ENCODE peak calls at places on chromosomes 5 and 9, in nine cellular contexts. V is Calu3, Q is astrocyte, H is ovary, W is heart right ventricle, I is GM20000, J is kidney, Y is AG04449, R is H9. N is an unnamed sample.

GRCh38 chr9:112925058-112925641 is 34.5 kb upstream of the SLC46A2 start:
- DNase-seq in J (no peak), V (peak), Y (no peak), W (no peak), I (peak), H (no peak), R (peak), Q (peak), N (no peak)

GRCh38 chr5:136926073-136926472 is 560.7 kb upstream of the TRPC7 start:
- DNase-seq in W (no peak), V (no peak), H (no peak), Y (no peak), I (no peak), R (no peak), Q (no peak), J (no peak), N (no peak)

GRCh38 chr5:64767959-64768357 is 533 bp downstream of the SREK1IP1 start:
- DNase-seq in J (no peak), H (peak), I (no peak), Q (no peak), V (peak), Y (no peak), W (no peak), R (peak), N (no peak)

GRCh38 chr5:163434410-163434866 is 3.0 kb upstream of the CCNG1 start:
- DNase-seq in Y (no peak), V (peak), J (no peak), W (no peak), R (no peak), H (no peak), Q (peak), I (no peak), N (no peak)

GRCh38 chr9:115925424-115925823 is 228.2 kb upstream of the PAPPA start:
- DNase-seq in W (no peak), R (no peak), Q (no peak), I (no peak), Y (no peak), V (no peak), H (no peak), J (no peak), N (no peak)

GRCh38 chr5:158832736-158833135 is 267.0 kb downstream of the EBF1 start:
- DNase-seq in Y (no peak), V (no peak), Q (no peak), I (no peak), R (no peak), W (no peak), H (no peak), J (no peak), N (no peak)

GRCh38 chr9:77882294-77882693 is 149.3 kb downstream of the GNAQ start:
- DNase-seq in Y (no peak), W (no peak), J (no peak), Q (no peak), R (no peak), H (no peak), I (no peak), V (no peak), N (no peak)

GRCh38 chr9:89793124-89793495 is 188.3 kb downstream of the GADD45G start:
- DNase-seq in Y (no peak), W (no peak), H (no peak), Q (no peak), R (no peak), J (no peak), I (no peak), V (no peak), N (no peak)

GRCh38 chr9:26357803-26358339 is 534.7 kb downstream of the CAAP1 start:
- DNase-seq in J (no peak), Y (no peak), R (no peak), I (no peak), W (no peak), Q (no peak), V (no peak), H (no peak), N (no peak)

GRCh38 chr9:83336696-83337095 is 201.5 kb downstream of the FRMD3 start:
- DNase-seq in I (no peak), V (peak), R (no peak), W (no peak), H (no peak), Y (no peak), Q (peak), J (no peak), N (no peak)

GRCh38 chr5:2249442-2249841 is 366.7 kb upstream of the IRX4 start:
- DNase-seq in J (no peak), I (no peak), Y (no peak), R (no peak), H (no peak), Q (no peak), W (no peak), V (no peak), N (no peak)

GRCh38 chr5:90421136-90421535 is 11.6 kb upstream of the CETN3 start:
- DNase-seq in Y (no peak), W (no peak), J (no peak), Q (no peak), R (peak), H (no peak), I (peak), V (peak), N (no peak)

GRCh38 chr9:70861376-70861775 is 260.0 kb downstream of the TRPM3 start:
- DNase-seq in Q (no peak), I (no peak), J (no peak), H (no peak), Y (no peak), R (no peak), V (no peak), W (no peak), N (no peak)
- TF ChIP-seq CTCF in Q (no peak), I (no peak), J (no peak), H (no peak), Y (no peak), R (no peak), V (no peak), W (no peak), N (no peak)

GRCh38 chr5:980941-981340 is 27.7 kb upstream of the NKD2 start:
- DNase-seq in V (no peak), I (no peak), Y (no peak), J (no peak), W (peak), H (no peak), Q (peak), R (no peak), N (no peak)

GRCh38 chr5:981466-981865 is 27.1 kb upstream of the NKD2 start:
- DNase-seq in Y (no peak), W (no peak), H (no peak), R (peak), Q (no peak), V (no peak), J (no peak), I (no peak), N (no peak)

GRCh38 chr5:983568-983967 is 25.0 kb upstream of the NKD2 start:
- DNase-seq in W (no peak), I (no peak), V (no peak), Q (no peak), H (no peak), Y (no peak), J (no peak), R (no peak), N (no peak)

GRCh38 chr5:983238-983524 is 25.4 kb upstream of the NKD2 start:
- DNase-seq in W (peak), R (no peak), I (no peak), V (no peak), H (no peak), Y (no peak), J (peak), Q (no peak), N (no peak)

DNA sequence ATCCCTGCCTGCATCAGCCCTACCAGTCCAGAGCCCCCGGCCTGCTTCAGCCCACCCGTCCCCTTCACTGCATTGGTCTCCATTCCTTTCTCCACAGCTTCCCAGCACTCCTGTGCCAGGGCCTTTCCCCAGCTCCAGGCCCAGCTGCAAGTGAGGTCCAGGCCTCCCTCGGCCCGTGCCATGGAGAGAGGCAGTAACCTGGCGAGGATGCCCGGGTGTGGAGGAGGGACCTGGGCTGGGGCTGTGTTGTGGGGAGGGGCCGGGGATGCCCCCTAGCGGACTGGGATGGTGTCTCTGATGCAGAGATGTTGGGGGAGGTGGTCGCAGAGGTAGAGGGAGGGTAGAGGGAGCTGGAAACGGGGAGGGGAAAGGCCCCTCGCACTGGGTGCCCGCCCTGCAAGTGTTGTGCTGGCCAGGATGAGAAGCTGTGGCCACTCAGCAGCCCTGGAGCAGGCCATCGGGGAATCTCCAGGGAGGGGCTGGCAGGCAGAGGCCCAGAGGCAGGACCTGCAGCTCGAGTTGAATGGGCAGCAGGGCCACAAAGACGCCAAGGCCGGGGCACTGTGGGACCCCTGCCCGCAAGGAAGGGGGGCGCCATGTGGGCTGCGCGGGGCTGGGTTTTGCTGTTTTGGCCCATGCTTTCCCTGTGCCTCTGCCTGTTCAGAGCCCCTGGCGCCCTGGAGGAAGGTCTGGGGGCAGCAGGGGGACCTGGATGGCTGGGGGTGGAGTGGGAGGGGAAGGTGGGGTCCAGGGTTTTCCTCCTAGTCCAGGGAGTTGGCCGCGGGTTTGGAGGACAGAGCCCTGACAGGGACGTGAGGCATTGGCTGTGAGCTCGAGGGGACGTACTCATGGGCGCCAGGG is 26.0 kb upstream of the NKD2 start:
- DNase-seq in H (no peak), J (peak), V (peak), W (peak), I (no peak), R (peak), Y (no peak), Q (no peak), N (no peak)
- TF ChIP-seq CTCF in H (no peak), J (no peak), V (no peak), W (no peak), I (no peak), R (peak), Y (peak), Q (no peak), N (peak)

GRCh38 chr9:98075332-98075805 is 18.8 kb downstream of the NANS start:
- DNase-seq in V (peak), J (no peak), Y (no peak), R (no peak), W (no peak), H (no peak), Q (peak), I (no peak), N (no peak)

GRCh38 chr9:98071737-98072136 is 15.2 kb downstream of the NANS start:
- DNase-seq in V (peak), R (no peak), H (no peak), I (no peak), J (no peak), W (no peak), Q (no peak), Y (no peak), N (no peak)

GRCh38 chr9:98078895-98079294 is 22.4 kb downstream of the NANS start:
- DNase-seq in W (no peak), V (no peak), I (no peak), Y (no peak), H (no peak), R (no peak), Q (no peak), J (no peak), N (no peak)

GRCh38 chr9:98070704-98071103 is 14.2 kb downstream of the NANS start:
- DNase-seq in R (no peak), Q (no peak), I (no peak), J (no peak), H (no peak), Y (no peak), W (no peak), V (no peak), N (no peak)

DNA sequence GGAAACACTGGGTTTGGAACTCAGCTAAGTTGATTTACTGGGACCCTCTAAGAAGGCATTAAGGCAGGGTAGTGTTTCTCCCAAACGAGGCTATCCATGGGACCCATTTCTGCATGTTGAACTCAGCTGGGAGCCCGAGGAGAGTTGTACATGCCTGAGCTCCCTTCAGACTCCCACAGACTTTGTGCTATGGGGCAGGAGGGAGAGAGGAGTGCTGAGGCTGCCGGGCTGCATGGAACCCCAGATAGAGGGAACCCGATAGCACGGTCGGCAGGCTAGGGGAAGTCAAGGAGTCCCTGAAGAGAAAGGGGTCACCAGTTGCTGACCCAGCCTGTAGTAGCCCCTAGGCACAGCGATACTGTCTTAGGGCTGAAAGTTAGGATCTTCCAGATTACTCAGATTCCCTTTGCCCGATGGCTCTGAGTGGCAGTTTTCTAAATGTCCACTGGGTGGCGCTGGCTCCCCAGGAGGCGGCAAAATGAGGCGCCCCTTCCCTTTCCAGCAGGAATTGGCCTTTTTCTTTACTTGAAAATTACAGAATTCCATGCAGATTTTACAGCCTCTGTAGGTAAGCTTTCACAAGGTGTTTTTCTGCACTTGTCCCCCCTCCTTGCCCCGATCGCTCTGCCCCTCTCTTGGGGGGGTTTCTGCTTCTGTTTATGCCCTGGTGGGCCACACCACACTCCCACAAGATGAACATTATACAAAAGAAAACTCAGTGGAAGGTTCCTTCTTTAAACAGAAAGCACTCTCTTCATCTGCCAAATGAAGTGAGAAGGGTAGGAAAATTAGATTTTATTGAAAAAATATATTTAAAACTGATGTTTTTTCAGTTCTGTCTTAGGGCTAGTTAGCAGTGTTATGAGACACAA is 17.8 kb downstream of the NANS start:
- DNase-seq in V (peak), H (peak), Y (no peak), W (peak), Q (no peak), I (peak), J (no peak), R (peak), N (no peak)
- TF ChIP-seq CTCF in V (peak), H (peak), Y (peak), W (peak), Q (peak), I (peak), J (peak), R (peak), N (peak)

GRCh38 chr9:129867138-129868032 is 32.1 kb downstream of the USP20 start:
- DNase-seq in Y (no peak), R (peak), Q (no peak), V (no peak), I (no peak), H (no peak), W (no peak), J (no peak), N (no peak)

GRCh38 chr9:129866373-129867137 is 31.3 kb downstream of the USP20 start:
- DNase-seq in R (no peak), I (no peak), J (peak), H (no peak), V (no peak), Q (no peak), W (no peak), Y (no peak), N (no peak)

GRCh38 chr9:129868033-129868395 is 32.8 kb downstream of the USP20 start:
- DNase-seq in Y (no peak), Q (no peak), W (no peak), J (peak), R (no peak), H (no peak), I (no peak), V (no peak), N (no peak)

GRCh38 chr9:129869585-129870501 is 34.6 kb downstream of the USP20 start:
- DNase-seq in R (peak), J (peak), H (no peak), Q (no peak), W (no peak), I (no peak), Y (no peak), V (no peak), N (no peak)

GRCh38 chr9:129868571-129869486 is 33.6 kb downstream of the USP20 start:
- DNase-seq in W (no peak), Y (no peak), Q (no peak), J (peak), I (no peak), R (peak), V (no peak), H (no peak), N (no peak)
- TF ChIP-seq CTCF in W (no peak), Y (no peak), Q (no peak), J (no peak), I (no peak), R (no peak), V (no peak), H (no peak), N (no peak)

N was measured in RWPE2.